ENCODE peak calls at places on chromosomes 1 and 21, in four cellular contexts. C is H9, E is IMR-90, W is H1. R is an unnamed sample.

GRCh38 chr1:91502138-91502881 is 1.7 kb downstream of the CDC7 start:
- DNase-seq in C (no peak), E (no peak), W (no peak), R (no peak)

GRCh38 chr1:153375511-153375910 is at the start of gene S100A12:
- DNase-seq in C (no peak), E (peak), W (no peak), R (no peak)

GRCh38 chr1:99527078-99527477 is 118.8 kb upstream of the PALMD start:
- DNase-seq in C (no peak), E (peak), W (no peak), R (peak)

GRCh38 chr21:46322351-46323226 is 1.1 kb downstream of the C21orf58 start:
- DNase-seq in C (no peak), E (peak), W (peak), R (peak)

GRCh38 chr1:45009956-45010854 is 919 bp downstream of the HECTD3 start:
- DNase-seq in C (no peak), E (no peak), W (peak), R (peak)

GRCh38 chr1:241817956-241818612 is 29.9 kb upstream of the EXO1 start:
- DNase-seq in C (no peak), E (no peak), W (no peak), R (no peak)

GRCh38 chr21:35342440-35342839 is 293.3 kb upstream of the RUNX1 start:
- DNase-seq in C (no peak), E (no peak), W (no peak), R (no peak)

GRCh38 chr1:240152611-240153297 is 61.1 kb downstream of the FMN2 start:
- DNase-seq in C (no peak), E (peak), W (no peak), R (no peak)

GRCh38 chr1:217407426-217407825 is 223.5 kb downstream of the GPATCH2 start:
- DNase-seq in C (no peak), E (peak), W (no peak), R (no peak)

GRCh38 chr1:3827813-3828307 is 29.2 kb downstream of the CEP104 start:
- DNase-seq in C (peak), E (peak), W (peak), R (peak)

GRCh38 chr1:68112835-68113243 is 62.4 kb upstream of the DIRAS3 start:
- DNase-seq in C (no peak), E (peak), W (peak), R (no peak)

GRCh38 chr1:236861560-236862230 is 66.6 kb downstream of the MTR start:
- DNase-seq in C (no peak), E (peak), W (no peak), R (no peak)

GRCh38 chr1:68503085-68503484 is 6.2 kb upstream of the DEPDC1 start:
- DNase-seq in C (no peak), E (no peak), W (no peak), R (no peak)

GRCh38 chr1:147541672-147542548 is 609 bp downstream of the BCL9 start:
- DNase-seq in C (peak), E (peak), W (peak), R (peak)

DNA sequence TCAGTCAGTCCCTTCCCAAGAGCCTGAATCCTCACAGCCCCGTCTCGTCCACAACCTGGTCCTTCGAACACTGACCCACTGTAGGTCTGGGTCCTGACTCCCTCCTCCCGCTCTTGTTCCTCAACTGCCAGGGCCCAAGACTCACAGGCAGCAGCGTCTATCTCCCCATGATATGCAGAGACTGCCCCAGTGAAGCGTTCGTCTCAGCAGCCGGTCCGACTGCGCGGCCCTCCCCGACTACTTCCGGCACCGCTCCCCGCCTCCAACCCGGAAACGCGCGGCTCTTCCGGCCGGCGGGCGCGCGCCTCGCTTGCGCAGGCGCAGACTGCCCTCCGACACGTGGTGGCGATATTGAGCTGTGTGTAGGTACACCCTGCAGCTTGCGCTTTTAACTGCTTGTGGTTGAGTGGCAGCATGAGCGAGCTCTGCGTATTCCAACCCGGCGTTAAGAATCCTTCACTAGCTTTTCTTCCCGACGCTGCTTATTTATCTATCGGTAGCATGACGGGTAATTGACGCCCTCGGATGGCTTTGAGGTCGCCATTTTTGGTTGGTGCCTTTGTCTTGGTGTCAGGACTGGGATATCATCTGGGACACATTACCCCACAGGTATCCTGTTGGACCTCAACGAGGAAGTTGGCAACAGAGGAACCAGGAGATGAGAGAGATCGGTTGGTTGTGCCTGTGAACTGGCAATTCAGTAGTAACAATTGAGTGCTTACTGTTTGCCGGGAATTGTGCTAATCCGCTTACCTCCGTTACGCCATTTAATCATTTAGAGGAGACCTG is at the start of gene TAF12:
- DNase-seq in C (peak), E (peak), W (peak), R (peak)
- H3K4ac ChIP-seq in C (peak), E (peak), W (peak), R (peak)

GRCh38 chr1:223551610-223552009 is 113.9 kb downstream of the CAPN8 start:
- DNase-seq in C (no peak), E (peak), W (no peak), R (no peak)
- H3K4me2 ChIP-seq in C (no peak), E (no peak), W (no peak), R (no peak)

GRCh38 chr1:11198257-11198656 is 9.1 kb downstream of the ANGPTL7 start:
- DNase-seq in C (no peak), E (no peak), W (no peak), R (peak)
- H4K5ac ChIP-seq in C (no peak), E (no peak), W (no peak), R (no peak)

DNA sequence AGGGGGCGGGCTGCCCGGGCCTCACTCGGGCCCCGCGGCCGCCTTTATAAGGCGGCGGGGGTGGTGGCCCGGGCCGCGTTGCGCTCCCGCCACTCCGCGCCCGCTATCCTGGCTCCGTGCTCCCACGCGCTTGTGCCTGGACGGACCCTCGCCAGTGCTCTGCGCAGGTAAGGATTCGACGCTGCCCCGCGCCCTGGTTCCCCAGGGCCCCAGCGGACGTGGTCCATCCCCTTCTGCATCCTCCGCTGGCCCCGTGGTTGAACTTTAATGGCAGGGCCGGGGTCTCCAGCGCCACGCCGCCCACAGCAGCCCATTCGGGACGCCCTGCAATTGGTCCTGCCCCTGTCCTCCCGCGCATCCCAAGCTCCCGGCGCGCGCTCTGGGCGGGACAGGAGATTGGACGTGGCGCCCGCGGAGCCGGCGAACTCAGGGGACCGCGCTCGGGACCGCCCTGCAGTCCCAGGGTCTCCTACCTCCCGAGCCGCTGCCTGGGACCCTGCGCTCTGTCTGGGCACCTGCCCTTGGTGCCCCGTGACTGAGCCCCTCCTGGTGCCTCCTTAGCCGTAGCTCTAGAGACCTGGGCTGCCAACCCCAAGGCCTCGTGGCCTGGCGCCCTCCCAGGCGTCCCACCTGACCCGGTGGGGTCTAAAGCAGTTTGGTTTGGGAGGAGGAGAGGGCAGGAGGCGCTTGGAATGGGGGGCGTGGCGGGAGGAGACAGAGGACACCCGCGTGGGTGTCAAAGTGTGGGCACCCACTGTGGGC is at the start of gene ALPL:
- DNase-seq in C (no peak), E (no peak), W (peak), R (peak)
- H3K4ac ChIP-seq in C (no peak), E (peak), W (peak), R (peak)

R was measured in mesendoderm.